ENCODE peak calls at places on chromosomes 6 and 20, in eight cellular contexts. Y, A, G, K, J, T, S and R are unnamed samples.

GRCh38 chr6:93684339-93684738 is 265.0 kb upstream of the EPHA7 start:
- DNase-seq in Y (no peak), A (no peak), G (no peak), K (no peak), J (no peak), T (no peak), S (peak), R (no peak)

GRCh38 chr6:26214826-26215199 is 127.6 kb downstream of the HFE start:
- DNase-seq in Y (no peak), A (no peak), G (no peak), K (no peak), J (no peak), T (no peak), S (no peak), R (no peak)

GRCh38 chr6:10136636-10137035 is 278.2 kb downstream of the TFAP2A start:
- DNase-seq in Y (no peak), A (no peak), G (no peak), K (no peak), J (no peak), T (no peak), S (peak), R (no peak)

GRCh38 chr6:48041894-48042293 is 69.1 kb downstream of the PTCHD4 start:
- DNase-seq in Y (no peak), A (no peak), G (no peak), K (no peak), J (no peak), T (no peak), S (no peak), R (no peak)

GRCh38 chr6:150981095-150981494 is 115.6 kb downstream of the MTHFD1L start:
- DNase-seq in Y (no peak), A (no peak), G (no peak), K (no peak), J (no peak), T (no peak), S (no peak), R (no peak)

GRCh38 chr6:3825851-3826581 is 23.2 kb upstream of the FAM50B start:
- DNase-seq in Y (peak), A (peak), G (peak), K (peak), J (no peak), T (peak), S (peak), R (no peak)

GRCh38 chr6:168060521-168060931 is 18.5 kb downstream of the FRMD1 start:
- DNase-seq in Y (peak), A (no peak), G (peak), K (no peak), J (peak), T (peak), S (peak), R (no peak)

GRCh38 chr6:146047356-146047755 is 18.5 kb downstream of the GRM1 start:
- DNase-seq in Y (no peak), A (no peak), G (no peak), K (no peak), J (no peak), T (no peak), S (no peak), R (no peak)

GRCh38 chr6:113169484-113169883 is 687.7 kb upstream of the MARCKS start:
- DNase-seq in Y (no peak), A (no peak), G (peak), K (no peak), J (no peak), T (no peak), S (peak), R (no peak)

GRCh38 chr20:51129201-51129671 is 106.3 kb upstream of the KCNG1 start:
- DNase-seq in Y (peak), A (no peak), G (no peak), K (no peak), J (no peak), T (no peak), S (no peak), R (no peak)

DNA sequence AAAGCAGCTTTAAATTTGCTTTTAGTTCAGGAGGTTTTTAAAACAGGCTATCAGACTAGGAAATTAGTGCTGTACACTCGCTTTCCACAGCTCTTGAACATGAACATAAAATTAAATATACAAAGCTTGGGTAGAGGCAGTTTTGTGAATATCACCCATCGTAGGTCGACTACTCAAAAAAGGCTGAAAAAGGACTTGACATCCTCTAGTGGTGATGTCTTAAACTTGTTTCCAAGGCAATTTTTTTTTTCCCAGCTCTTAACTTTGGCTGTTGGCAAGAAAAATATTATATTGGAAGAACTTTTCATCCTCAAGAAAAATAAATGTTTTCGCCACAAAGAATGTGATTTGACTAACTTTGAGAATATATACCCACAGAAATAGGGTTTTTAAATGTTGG is 2.9 kb downstream of the MAP7 start:
- DNase-seq in Y (no peak), A (no peak), G (peak), K (no peak), J (no peak), T (no peak), S (peak), R (no peak)
- TF ChIP-seq CTCF in Y (peak), A (no peak), G (peak), K (peak), J (peak), T (peak), S (peak), R (no peak)

DNA sequence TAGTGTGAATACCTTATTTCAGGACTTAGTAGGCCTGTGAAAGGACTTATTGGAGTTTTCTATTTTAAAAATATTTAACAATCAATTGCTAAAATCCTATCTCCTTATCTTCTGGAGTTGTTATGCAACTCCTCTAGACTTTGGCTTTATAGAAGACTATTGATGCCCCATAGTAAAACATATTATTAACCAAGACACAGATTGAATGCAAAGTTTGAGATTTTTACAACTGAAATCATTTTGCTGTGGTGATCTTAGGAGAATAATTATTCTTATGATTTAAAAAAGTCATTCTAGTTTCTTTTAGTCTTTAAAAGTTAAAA is 4.5 kb downstream of the HEY2 start:
- DNase-seq in Y (no peak), A (no peak), G (no peak), K (no peak), J (no peak), T (no peak), S (no peak), R (no peak)
- TF ChIP-seq CTCF in Y (no peak), A (no peak), G (no peak), K (no peak), J (no peak), T (no peak), S (no peak), R (no peak)

DNA sequence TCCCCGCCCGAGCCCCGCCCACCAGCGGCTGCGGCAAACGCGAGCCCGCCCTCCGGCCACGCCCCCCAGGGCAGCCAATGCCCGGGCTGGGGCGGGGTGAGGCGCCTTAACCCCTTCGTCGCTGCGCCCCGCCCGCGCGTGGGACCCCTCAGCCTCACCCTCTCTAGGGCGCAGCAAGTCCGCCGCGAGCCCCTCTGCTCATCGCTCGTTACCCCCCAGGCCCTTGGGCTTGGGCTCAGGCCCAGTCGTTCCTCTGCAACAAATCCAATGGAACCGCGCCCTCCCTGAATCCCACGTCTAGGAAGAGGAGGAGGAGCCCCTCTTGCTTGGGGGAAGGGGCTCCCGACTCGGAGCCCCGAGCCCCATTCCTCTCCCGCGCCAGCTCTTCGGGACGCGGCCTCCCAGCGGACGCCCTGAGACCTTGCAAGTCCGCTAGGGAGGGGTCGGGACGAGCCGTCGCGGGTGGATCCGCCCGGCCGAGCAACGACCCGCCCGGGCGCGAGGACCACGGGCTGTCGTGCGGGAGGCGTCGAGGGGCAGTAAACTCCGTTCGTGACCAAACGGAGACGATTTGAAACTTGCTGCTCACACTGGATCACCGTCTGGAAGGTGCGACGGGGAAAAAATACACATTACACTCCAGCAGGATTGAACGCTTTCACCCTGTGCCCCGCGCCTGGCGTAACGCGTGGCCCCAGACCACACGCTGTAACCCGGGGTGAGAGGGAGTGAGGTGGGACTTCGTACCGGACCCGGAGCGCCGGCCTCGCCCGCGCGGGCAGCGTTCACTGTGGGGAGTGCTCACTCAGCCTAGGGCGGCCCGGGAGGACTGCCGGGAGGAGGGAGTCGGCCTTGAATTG is 463 bp upstream of the LZTS3 start:
- DNase-seq in Y (peak), A (peak), G (peak), K (peak), J (peak), T (peak), S (peak), R (peak)
- TF ChIP-seq CTCF in Y (peak), A (no peak), G (peak), K (no peak), J (peak), T (peak), S (no peak), R (no peak)

GRCh38 chr20:58088105-58088504 is 140.3 kb downstream of the ANKRD60 start:
- DNase-seq in Y (no peak), A (no peak), G (no peak), K (no peak), J (no peak), T (no peak), S (no peak), R (no peak)

GRCh38 chr20:58086763-58087566 is 141.5 kb downstream of the ANKRD60 start:
- DNase-seq in Y (peak), A (no peak), G (peak), K (no peak), J (peak), T (no peak), S (peak), R (no peak)

GRCh38 chr20:58088625-58089024 is 139.8 kb downstream of the ANKRD60 start:
- DNase-seq in Y (no peak), A (no peak), G (no peak), K (no peak), J (no peak), T (no peak), S (no peak), R (no peak)

GRCh38 chr20:58084966-58085365 is 143.5 kb downstream of the ANKRD60 start:
- DNase-seq in Y (peak), A (no peak), G (no peak), K (no peak), J (no peak), T (no peak), S (peak), R (no peak)

GRCh38 chr20:58087567-58087858 is 140.9 kb downstream of the ANKRD60 start:
- DNase-seq in Y (no peak), A (no peak), G (no peak), K (no peak), J (no peak), T (no peak), S (no peak), R (no peak)
- TF ChIP-seq CTCF in Y (no peak), A (no peak), G (peak), K (peak), J (peak), T (no peak), S (peak), R (no peak)

GRCh38 chr6:79574636-79575035 is 37.4 kb upstream of the LCA5 start:
- DNase-seq in Y (no peak), A (no peak), G (peak), K (no peak), J (no peak), T (no peak), S (peak), R (no peak)

GRCh38 chr6:79570129-79570801 is 33.0 kb upstream of the LCA5 start:
- DNase-seq in Y (peak), A (no peak), G (peak), K (no peak), J (peak), T (no peak), S (peak), R (no peak)

DNA sequence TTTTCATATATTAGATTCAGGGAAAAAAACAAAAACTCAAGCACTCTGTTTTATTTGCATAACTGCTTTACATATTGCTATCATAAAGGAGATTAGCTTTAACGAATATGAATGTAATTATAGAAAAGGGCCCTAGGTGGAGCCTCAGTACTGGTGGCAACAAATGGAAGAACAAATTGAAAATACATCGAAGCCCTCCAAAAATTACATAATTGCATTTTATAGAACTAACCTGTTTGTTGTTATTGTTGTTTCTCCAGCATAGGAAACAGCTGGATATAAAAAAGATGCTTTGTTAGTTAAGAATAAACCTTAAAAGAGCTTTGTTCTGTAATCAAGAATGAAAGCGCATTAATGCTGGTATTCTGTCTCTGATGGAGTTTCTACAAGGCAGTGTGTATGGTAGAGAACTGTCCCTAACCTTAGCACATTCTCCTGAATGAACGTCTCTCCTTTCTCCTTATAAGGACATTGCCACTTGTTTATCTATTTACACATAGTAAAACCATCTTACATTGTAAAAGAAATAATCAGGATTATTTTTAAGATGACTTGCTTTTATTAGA is 33.7 kb upstream of the LCA5 start:
- DNase-seq in Y (no peak), A (no peak), G (peak), K (no peak), J (no peak), T (no peak), S (no peak), R (no peak)
- TF ChIP-seq CTCF in Y (peak), A (no peak), G (peak), K (peak), J (peak), T (peak), S (peak), R (no peak)